ENCODE peak calls at places on chromosomes 7 and 10, in seven cellular contexts. H is GM10248, P is IMR-90, O is HFF-Myc, Z is endodermal cell, A is heart left ventricle, T is pancreas. N is an unnamed sample.

GRCh38 chr7:44973610-44974401 is 5.0 kb downstream of the MYO1G start:
- DNase-seq in Z (peak), O (no peak), T (no peak), P (no peak), A (peak), H (no peak), N (peak)

GRCh38 chr7:69939317-69939716 is 341.0 kb downstream of the AUTS2 start:
- DNase-seq in Z (no peak), A (no peak), H (no peak), P (no peak), O (no peak), T (no peak), N (no peak)

GRCh38 chr7:132078891-132079735 is 497.2 kb downstream of the PLXNA4 start:
- DNase-seq in A (no peak), H (no peak), O (no peak), T (no peak), Z (no peak), P (no peak), N (no peak)

GRCh38 chr7:1320616-1321289 is 88.1 kb downstream of the UNCX start:
- DNase-seq in P (no peak), T (no peak), A (no peak), O (no peak), H (no peak), Z (no peak), N (no peak)

GRCh38 chr7:157044151-157044687 is 33.8 kb upstream of the MNX1 start:
- DNase-seq in Z (no peak), T (no peak), A (no peak), P (peak), O (no peak), H (no peak), N (no peak)

GRCh38 chr10:45398595-45398994 is 24.6 kb downstream of the ALOX5 start:
- DNase-seq in P (no peak), Z (no peak), H (no peak), T (no peak), O (no peak), A (no peak), N (no peak)

GRCh38 chr10:10878944-10879343 is 138.7 kb upstream of the CELF2 start:
- DNase-seq in H (no peak), A (no peak), Z (no peak), P (no peak), T (no peak), O (no peak), N (no peak)

GRCh38 chr10:79196470-79197461 is 128.0 kb downstream of the ZMIZ1 start:
- DNase-seq in Z (peak), P (peak), O (no peak), T (peak), A (peak), H (peak), N (peak)

GRCh38 chr10:916716-917415 is 14.6 kb downstream of the LARP4B start:
- DNase-seq in P (no peak), O (no peak), Z (no peak), H (no peak), T (no peak), A (no peak), N (no peak)

GRCh38 chr10:93992400-93993030 is 1.2 kb upstream of the PLCE1 start:
- DNase-seq in H (no peak), P (peak), T (no peak), O (no peak), A (no peak), Z (peak), N (no peak)

GRCh38 chr7:78690174-78690573 is 763.3 kb downstream of the MAGI2 start:
- DNase-seq in H (no peak), O (no peak), A (no peak), Z (no peak), T (no peak), P (peak), N (no peak)

GRCh38 chr7:155953781-155954549 is 141.7 kb upstream of the SHH start:
- DNase-seq in T (no peak), O (no peak), H (no peak), Z (no peak), A (no peak), P (no peak), N (no peak)

GRCh38 chr7:2025188-2025587 is 207.6 kb downstream of the MAD1L1 start:
- DNase-seq in A (no peak), O (no peak), H (no peak), Z (no peak), P (no peak), T (no peak), N (no peak)

DNA sequence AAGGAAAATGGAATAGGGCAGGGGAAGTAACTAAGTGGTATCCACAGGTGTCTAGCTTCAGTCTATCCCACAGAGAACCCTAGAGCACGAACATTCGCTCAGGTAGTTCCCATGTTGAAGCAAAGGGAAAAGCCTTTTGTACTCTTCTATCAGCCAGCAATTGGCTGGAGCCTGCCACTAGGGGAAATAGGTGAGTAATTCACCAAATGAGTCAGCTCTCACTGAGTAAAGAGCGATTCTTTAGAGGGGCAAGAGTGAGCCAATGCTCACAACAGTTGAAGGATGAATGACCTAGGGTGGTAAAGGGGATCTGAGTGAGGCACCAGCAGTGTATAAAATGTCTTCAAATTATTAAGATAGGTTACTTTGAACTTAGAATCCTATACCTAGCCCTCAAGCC is 94.1 kb upstream of the ZNF800 start:
- DNase-seq in P (peak), Z (peak), O (no peak), T (no peak), A (no peak), H (no peak), N (no peak)
- TF ChIP-seq CTCF in P (no peak), Z (peak), O (no peak), T (no peak), A (no peak), H (no peak), N (no peak)

GRCh38 chr10:25934673-25935139 is 677 bp downstream of the MYO3A start:
- DNase-seq in Z (peak), H (peak), P (no peak), O (no peak), A (no peak), T (peak), N (no peak)

DNA sequence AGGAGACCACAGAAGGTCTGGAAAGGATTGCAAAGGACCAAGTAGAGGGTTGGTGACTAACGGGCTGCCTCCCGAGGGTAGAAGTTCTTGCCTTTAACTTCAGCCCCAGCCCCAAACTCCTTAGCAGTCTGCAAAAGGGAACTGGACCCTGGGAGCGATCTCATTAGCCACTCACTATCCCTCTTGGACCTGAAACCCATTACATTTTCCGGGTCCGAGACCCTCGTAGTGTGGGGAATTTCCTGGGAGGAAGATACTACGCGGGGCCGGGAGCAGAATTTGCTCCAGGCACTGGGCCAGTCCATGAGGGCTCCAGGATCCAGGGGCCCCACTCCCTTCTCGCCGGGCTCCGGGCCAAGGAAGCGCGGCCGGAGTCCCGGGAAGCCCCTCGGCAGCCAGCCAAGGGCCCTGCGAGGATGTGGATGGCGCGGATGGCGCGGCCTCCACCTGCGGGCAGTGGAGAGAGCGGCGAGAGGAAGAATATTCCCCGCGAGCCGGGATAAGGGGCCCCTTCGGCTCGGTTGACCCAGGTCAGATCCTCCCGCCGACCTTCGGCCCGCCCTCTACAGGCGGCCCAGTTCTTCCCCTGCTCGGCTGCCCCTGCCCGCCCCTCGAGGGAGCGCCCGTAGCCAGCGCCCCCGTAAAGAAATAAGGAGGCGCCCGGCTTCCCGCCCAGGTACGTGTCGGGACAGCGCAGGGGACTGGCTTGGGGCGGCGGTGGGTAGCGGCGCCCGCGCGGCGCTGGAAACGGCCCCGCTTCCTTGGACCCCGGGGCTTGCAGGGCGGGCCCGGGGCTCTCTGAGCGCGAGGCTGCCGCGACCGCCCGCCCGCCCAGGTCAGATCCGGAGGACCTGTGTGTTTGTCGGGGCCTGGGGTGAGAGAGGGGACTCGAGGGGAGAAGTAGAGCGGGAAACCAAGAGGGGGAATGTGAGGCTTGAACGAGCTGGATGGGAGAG is at the start of gene MYO3A:
- DNase-seq in H (peak), Z (peak), A (no peak), T (peak), P (no peak), O (no peak), N (no peak)
- TF ChIP-seq CTCF in H (no peak), Z (peak), A (no peak), T (no peak), P (no peak), O (no peak), N (no peak)

DNA sequence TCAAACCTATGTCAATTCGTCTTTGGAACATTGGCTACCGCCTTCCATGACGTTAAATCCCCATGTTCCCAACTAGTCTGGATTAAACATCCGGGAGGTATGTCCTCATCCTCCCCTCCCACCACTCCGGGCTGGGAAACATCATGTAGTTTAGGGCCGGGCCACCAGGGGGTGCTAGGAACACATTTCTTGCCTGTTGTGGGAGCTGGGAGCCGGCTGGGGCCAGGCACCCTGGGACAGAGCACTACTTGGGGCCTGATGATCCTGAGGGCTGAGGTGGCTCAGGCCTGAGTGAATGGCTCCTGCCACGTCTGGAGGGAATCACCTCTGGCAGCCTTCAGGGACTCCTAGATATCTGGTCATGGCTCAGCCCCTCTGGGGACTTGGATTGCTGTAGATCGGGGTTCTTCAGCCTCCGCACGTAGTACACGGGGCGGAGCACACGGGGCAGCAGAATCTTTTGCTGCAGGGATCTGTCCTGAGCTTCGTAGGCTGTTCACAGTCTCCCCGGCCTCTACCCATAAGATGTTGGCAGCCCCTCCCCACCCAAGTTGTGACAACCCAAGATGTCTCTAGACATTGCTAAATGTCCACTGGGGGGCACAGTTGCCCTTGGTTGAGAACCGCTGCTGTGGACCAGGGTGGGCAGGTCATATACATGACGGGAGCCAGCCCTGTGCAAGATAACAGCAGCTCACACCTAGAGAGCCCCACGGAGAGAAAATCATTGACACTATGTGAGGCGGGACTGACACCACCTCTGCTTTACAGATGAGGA is 141.2 kb upstream of the ZNF716 start:
- DNase-seq in T (no peak), A (no peak), P (no peak), H (no peak), Z (peak), O (no peak), N (no peak)
- TF ChIP-seq CTCF in T (no peak), A (peak), P (no peak), H (no peak), Z (peak), O (peak), N (no peak)

GRCh38 chr10:133418289-133418993 is 6.0 kb downstream of the SPRN start:
- DNase-seq in P (no peak), O (no peak), A (no peak), T (no peak), H (no peak), Z (peak), N (no peak)
- TF ChIP-seq CTCF in P (no peak), O (no peak), A (no peak), T (no peak), H (no peak), Z (no peak), N (no peak)

GRCh38 chr10:35824704-35825103 is 182.6 kb upstream of the FZD8 start:
- DNase-seq in T (no peak), A (no peak), O (no peak), P (no peak), Z (no peak), H (no peak), N (no peak)
- TF ChIP-seq CTCF in T (no peak), A (no peak), O (no peak), P (no peak), Z (no peak), H (no peak), N (no peak)

DNA sequence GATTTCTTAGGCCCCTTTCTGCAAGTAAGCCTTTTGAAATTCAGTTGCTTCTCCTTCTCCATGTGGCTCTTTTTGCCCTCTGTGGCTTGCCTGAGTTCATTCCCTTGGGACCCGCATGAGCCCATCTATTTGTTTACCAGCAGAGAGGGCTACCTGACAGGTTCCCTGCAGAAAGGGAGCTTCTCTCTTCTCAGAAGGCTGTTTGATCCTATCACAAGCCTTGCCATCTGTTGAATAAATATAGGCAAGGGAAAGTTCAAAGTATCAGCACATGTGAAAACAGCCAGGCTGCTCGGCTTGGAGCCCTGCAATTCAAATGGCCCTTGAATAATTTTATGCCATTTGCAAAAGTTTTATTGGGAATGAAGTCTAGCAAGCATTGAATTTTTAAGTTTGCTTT is 720.2 kb upstream of the FZD8 start:
- DNase-seq in Z (peak), O (no peak), P (no peak), A (no peak), T (no peak), H (no peak), N (no peak)
- TF ChIP-seq CTCF in Z (no peak), O (no peak), P (no peak), A (no peak), T (no peak), H (no peak), N (no peak)

DNA sequence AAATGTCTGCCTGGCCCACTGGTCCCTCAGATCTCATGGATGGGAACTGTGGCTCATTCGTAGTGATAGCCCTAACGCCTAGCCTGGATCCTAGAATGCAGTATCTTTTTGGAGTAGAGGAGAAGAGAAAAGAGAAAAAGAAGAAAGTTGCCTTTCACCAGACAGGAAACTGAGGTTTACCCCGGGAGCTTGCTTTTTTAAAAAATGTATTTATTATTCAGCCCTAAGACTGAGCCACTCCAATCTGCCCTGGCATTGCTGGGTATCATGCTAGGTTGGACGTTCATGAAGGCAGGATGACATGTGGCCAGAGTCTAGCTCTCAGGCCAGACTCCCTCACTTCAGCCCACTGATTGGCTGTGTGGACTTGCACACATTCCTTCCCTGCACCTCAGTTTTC is 21.5 kb upstream of the C10orf105 start:
- DNase-seq in H (no peak), A (no peak), T (no peak), P (no peak), Z (no peak), O (no peak), N (no peak)
- TF ChIP-seq CTCF in H (no peak), A (no peak), T (no peak), P (no peak), Z (no peak), O (no peak), N (no peak)

GRCh38 chr7:98646465-98646864 is 29.4 kb downstream of the NPTX2 start:
- DNase-seq in Z (no peak), A (no peak), H (no peak), P (no peak), T (no peak), O (no peak), N (no peak)

GRCh38 chr7:98643232-98643985 is 26.3 kb downstream of the NPTX2 start:
- DNase-seq in H (no peak), O (no peak), P (no peak), Z (no peak), T (no peak), A (no peak), N (no peak)

GRCh38 chr7:98651760-98652159 is 34.7 kb downstream of the NPTX2 start:
- DNase-seq in T (no peak), A (no peak), P (no peak), O (no peak), Z (no peak), H (no peak), N (no peak)

GRCh38 chr7:98641646-98642489 is 24.8 kb downstream of the NPTX2 start:
- DNase-seq in A (no peak), Z (peak), H (peak), P (no peak), T (no peak), O (no peak), N (no peak)

DNA sequence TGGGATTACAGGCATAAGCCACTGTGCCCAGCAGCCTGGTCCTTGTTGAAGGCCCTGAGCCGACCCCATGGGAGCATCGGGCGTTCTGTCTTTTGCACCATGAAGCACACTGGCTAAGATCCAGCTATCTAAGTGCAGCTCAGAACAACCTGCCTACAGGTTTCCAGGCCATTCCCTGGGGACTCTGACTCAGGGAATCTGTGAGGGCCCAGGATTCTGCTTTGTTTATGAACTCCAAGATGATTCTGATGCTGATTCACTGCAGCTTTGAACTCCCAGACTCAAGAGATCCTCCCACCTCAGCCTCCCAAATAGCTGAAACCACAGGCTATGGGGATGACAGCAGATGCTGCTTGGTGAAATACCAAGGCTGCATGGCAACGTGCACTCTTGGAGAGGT is 30.2 kb downstream of the NPTX2 start:
- DNase-seq in Z (no peak), A (no peak), O (no peak), H (no peak), P (no peak), T (no peak), N (no peak)
- TF ChIP-seq CTCF in Z (no peak), A (no peak), O (no peak), H (no peak), P (no peak), T (no peak), N (no peak)

GRCh38 chr10:97685395-97685958 is 1.6 kb downstream of the AVPI1 start:
- DNase-seq in T (peak), H (no peak), P (peak), Z (peak), O (no peak), A (peak), N (no peak)
- TF ChIP-seq CTCF in T (no peak), H (no peak), P (peak), Z (peak), O (peak), A (no peak), N (no peak)

N was measured in natural killer cell.